ENCODE peak calls at places on chromosomes 4 and X, in nine cellular contexts. One of them, this sample, is unnamed.

GRCh38 chr4:7214359-7214758 is 22.0 kb downstream of the SORCS2 start:
- DNase-seq in endothelial cell of umbilical vein: no peak
- DNase-seq in ovary: no peak
- DNase-seq in H1: no peak
- DNase-seq in Peyer's patch: no peak
- DNase-seq in NB4: no peak
- DNase-seq in right lobe of liver: no peak
- DNase-seq in sigmoid colon: no peak
- DNase-seq in uterus: no peak
- DNase-seq in this sample: no peak

GRCh38 chrX:119237526-119238035 is 1.5 kb downstream of the PGRMC1 start:
- DNase-seq in ovary: no peak
- DNase-seq in H1: no peak
- DNase-seq in Peyer's patch: no peak
- DNase-seq in right lobe of liver: no peak
- DNase-seq in sigmoid colon: no peak
- DNase-seq in endothelial cell of umbilical vein: no peak
- DNase-seq in uterus: no peak
- DNase-seq in NB4: no peak
- DNase-seq in this sample: no peak

GRCh38 chr4:177251237-177251636 is 58.4 kb upstream of the NEIL3 start:
- DNase-seq in Peyer's patch: no peak
- DNase-seq in right lobe of liver: no peak
- DNase-seq in endothelial cell of umbilical vein: no peak
- DNase-seq in uterus: no peak
- DNase-seq in NB4: peak
- DNase-seq in sigmoid colon: no peak
- DNase-seq in H1: no peak
- DNase-seq in ovary: no peak
- DNase-seq in this sample: no peak

GRCh38 chr4:6225469-6225868 is 25.1 kb upstream of the JAKMIP1 start:
- DNase-seq in endothelial cell of umbilical vein: peak
- DNase-seq in right lobe of liver: peak
- DNase-seq in NB4: peak
- DNase-seq in sigmoid colon: peak
- DNase-seq in H1: peak
- DNase-seq in ovary: no peak
- DNase-seq in uterus: no peak
- DNase-seq in Peyer's patch: no peak
- DNase-seq in this sample: peak

GRCh38 chr4:8260656-8261111 is 8.9 kb upstream of the HTRA3 start:
- DNase-seq in uterus: peak
- DNase-seq in right lobe of liver: no peak
- DNase-seq in Peyer's patch: no peak
- DNase-seq in H1: no peak
- DNase-seq in sigmoid colon: peak
- DNase-seq in endothelial cell of umbilical vein: peak
- DNase-seq in NB4: no peak
- DNase-seq in ovary: peak
- DNase-seq in this sample: no peak

GRCh38 chr4:14111730-14112171 is 484.2 kb upstream of the BOD1L1 start:
- DNase-seq in NB4: peak
- DNase-seq in endothelial cell of umbilical vein: no peak
- DNase-seq in ovary: no peak
- DNase-seq in uterus: no peak
- DNase-seq in sigmoid colon: no peak
- DNase-seq in H1: no peak
- DNase-seq in right lobe of liver: no peak
- DNase-seq in Peyer's patch: no peak
- DNase-seq in this sample: no peak

GRCh38 chrX:141632124-141632523 is 42.6 kb downstream of the SPANXA2 start:
- DNase-seq in sigmoid colon: no peak
- DNase-seq in H1: no peak
- DNase-seq in NB4: no peak
- DNase-seq in right lobe of liver: no peak
- DNase-seq in uterus: no peak
- DNase-seq in ovary: no peak
- DNase-seq in Peyer's patch: no peak
- DNase-seq in endothelial cell of umbilical vein: no peak
- DNase-seq in this sample: no peak

GRCh38 chr4:159016527-159017137 is 86.2 kb upstream of the RAPGEF2 start:
- DNase-seq in endothelial cell of umbilical vein: no peak
- DNase-seq in NB4: no peak
- DNase-seq in sigmoid colon: no peak
- DNase-seq in right lobe of liver: peak
- DNase-seq in ovary: peak
- DNase-seq in H1: peak
- DNase-seq in uterus: no peak
- DNase-seq in Peyer's patch: no peak
- DNase-seq in this sample: no peak

GRCh38 chr4:81965911-81966310 is 407.9 kb downstream of the HNRNPD start:
- DNase-seq in uterus: no peak
- DNase-seq in NB4: no peak
- DNase-seq in ovary: no peak
- DNase-seq in right lobe of liver: no peak
- DNase-seq in Peyer's patch: no peak
- DNase-seq in H1: no peak
- DNase-seq in endothelial cell of umbilical vein: no peak
- DNase-seq in sigmoid colon: no peak
- DNase-seq in this sample: no peak

DNA sequence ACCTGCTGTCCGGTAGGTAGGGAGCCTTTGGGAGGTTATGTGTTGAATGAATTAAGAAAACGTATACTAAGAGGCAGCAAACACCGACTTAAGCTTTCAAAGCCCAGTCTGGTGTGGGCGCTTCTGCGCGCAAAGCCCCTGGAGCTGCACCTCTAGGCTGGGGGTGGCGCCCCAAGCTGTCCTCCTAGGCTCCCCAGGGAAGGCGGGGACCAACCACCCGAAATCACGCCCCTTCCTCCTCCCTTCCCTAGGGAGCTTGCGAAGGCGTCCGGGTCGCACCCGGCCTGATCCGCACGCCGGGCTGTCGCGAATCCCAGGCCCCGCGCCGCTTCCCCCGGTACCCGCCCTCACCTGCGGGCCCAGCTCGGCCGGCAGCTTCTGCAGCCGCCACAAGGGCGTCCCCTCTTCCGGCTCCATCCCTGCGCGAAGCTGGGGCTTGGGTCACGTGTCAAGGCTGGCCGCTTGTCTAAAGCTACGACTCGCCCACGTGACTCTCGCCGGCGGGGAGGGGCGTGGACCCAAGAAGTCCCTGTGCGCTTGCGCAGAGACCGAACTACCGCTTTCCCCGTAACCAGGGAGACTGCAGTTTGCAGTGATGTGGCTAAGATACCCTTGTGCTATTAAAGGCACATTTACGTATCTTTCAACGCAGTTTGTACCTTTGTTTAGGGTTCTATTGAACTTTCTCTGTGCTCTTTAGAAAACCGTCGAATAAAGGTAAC is at the start of gene COMMD8:
- DNase-seq in right lobe of liver: peak
- DNase-seq in endothelial cell of umbilical vein: peak
- DNase-seq in sigmoid colon: peak
- DNase-seq in uterus: peak
- DNase-seq in NB4: peak
- DNase-seq in ovary: peak
- DNase-seq in Peyer's patch: peak
- DNase-seq in H1: peak
- DNase-seq in this sample: peak
- TF ChIP-seq POLR2A in right lobe of liver: peak
- TF ChIP-seq POLR2A in endothelial cell of umbilical vein: peak
- TF ChIP-seq POLR2A in sigmoid colon: peak
- TF ChIP-seq POLR2A in uterus: peak
- TF ChIP-seq POLR2A in NB4: peak
- TF ChIP-seq POLR2A in ovary: peak
- TF ChIP-seq POLR2A in Peyer's patch: peak
- TF ChIP-seq POLR2A in H1: no peak
- TF ChIP-seq POLR2A in this sample: peak

GRCh38 chrX:130902783-130903613 is at the start of gene ENOX2:
- DNase-seq in H1: peak
- DNase-seq in right lobe of liver: peak
- DNase-seq in Peyer's patch: peak
- DNase-seq in sigmoid colon: peak
- DNase-seq in ovary: peak
- DNase-seq in NB4: peak
- DNase-seq in uterus: peak
- DNase-seq in endothelial cell of umbilical vein: peak
- DNase-seq in this sample: peak
- TF ChIP-seq POLR2A in H1: peak
- TF ChIP-seq POLR2A in right lobe of liver: peak
- TF ChIP-seq POLR2A in Peyer's patch: peak
- TF ChIP-seq POLR2A in sigmoid colon: peak
- TF ChIP-seq POLR2A in ovary: peak
- TF ChIP-seq POLR2A in NB4: peak
- TF ChIP-seq POLR2A in uterus: peak
- TF ChIP-seq POLR2A in endothelial cell of umbilical vein: peak
- TF ChIP-seq POLR2A in this sample: no peak

GRCh38 chr4:145484240-145484846 is 2.7 kb downstream of the SMAD1 start:
- DNase-seq in NB4: no peak
- DNase-seq in H1: no peak
- DNase-seq in Peyer's patch: no peak
- DNase-seq in sigmoid colon: no peak
- DNase-seq in uterus: no peak
- DNase-seq in ovary: no peak
- DNase-seq in right lobe of liver: no peak
- DNase-seq in endothelial cell of umbilical vein: peak
- DNase-seq in this sample: no peak

GRCh38 chr4:145480257-145480656 is 1.4 kb upstream of the SMAD1 start:
- DNase-seq in Peyer's patch: no peak
- DNase-seq in uterus: no peak
- DNase-seq in endothelial cell of umbilical vein: no peak
- DNase-seq in sigmoid colon: no peak
- DNase-seq in right lobe of liver: no peak
- DNase-seq in NB4: peak
- DNase-seq in ovary: no peak
- DNase-seq in H1: no peak
- DNase-seq in this sample: no peak

GRCh38 chr4:145481942-145482208 is 222 bp downstream of the SMAD1 start:
- DNase-seq in ovary: no peak
- DNase-seq in endothelial cell of umbilical vein: no peak
- DNase-seq in NB4: no peak
- DNase-seq in sigmoid colon: no peak
- DNase-seq in H1: no peak
- DNase-seq in Peyer's patch: no peak
- DNase-seq in uterus: no peak
- DNase-seq in right lobe of liver: no peak
- DNase-seq in this sample: no peak

GRCh38 chr4:145481164-145481941 is at the start of gene SMAD1:
- DNase-seq in right lobe of liver: peak
- DNase-seq in uterus: peak
- DNase-seq in Peyer's patch: peak
- DNase-seq in H1: peak
- DNase-seq in ovary: peak
- DNase-seq in sigmoid colon: peak
- DNase-seq in endothelial cell of umbilical vein: peak
- DNase-seq in NB4: no peak
- DNase-seq in this sample: peak

GRCh38 chr4:145482209-145483021 is 762 bp downstream of the SMAD1 start:
- DNase-seq in uterus: peak
- DNase-seq in NB4: peak
- DNase-seq in Peyer's patch: no peak
- DNase-seq in sigmoid colon: peak
- DNase-seq in H1: peak
- DNase-seq in endothelial cell of umbilical vein: peak
- DNase-seq in right lobe of liver: peak
- DNase-seq in ovary: peak
- DNase-seq in this sample: peak
- TF ChIP-seq POLR2A in uterus: no peak
- TF ChIP-seq POLR2A in NB4: no peak
- TF ChIP-seq POLR2A in Peyer's patch: no peak
- TF ChIP-seq POLR2A in sigmoid colon: no peak
- TF ChIP-seq POLR2A in H1: peak
- TF ChIP-seq POLR2A in endothelial cell of umbilical vein: peak
- TF ChIP-seq POLR2A in right lobe of liver: peak
- TF ChIP-seq POLR2A in ovary: peak
- TF ChIP-seq POLR2A in this sample: no peak

GRCh38 chr4:188433916-188434315 is 294.7 kb downstream of the TRIML1 start:
- DNase-seq in uterus: no peak
- DNase-seq in Peyer's patch: no peak
- DNase-seq in endothelial cell of umbilical vein: no peak
- DNase-seq in H1: no peak
- DNase-seq in NB4: no peak
- DNase-seq in sigmoid colon: no peak
- DNase-seq in ovary: no peak
- DNase-seq in right lobe of liver: no peak
- DNase-seq in this sample: no peak

GRCh38 chr4:188432328-188432727 is 293.1 kb downstream of the TRIML1 start:
- DNase-seq in endothelial cell of umbilical vein: no peak
- DNase-seq in uterus: no peak
- DNase-seq in sigmoid colon: no peak
- DNase-seq in Peyer's patch: no peak
- DNase-seq in NB4: no peak
- DNase-seq in right lobe of liver: no peak
- DNase-seq in H1: no peak
- DNase-seq in ovary: no peak
- DNase-seq in this sample: no peak

GRCh38 chr4:188429965-188430364 is 290.7 kb downstream of the TRIML1 start:
- DNase-seq in endothelial cell of umbilical vein: no peak
- DNase-seq in H1: no peak
- DNase-seq in sigmoid colon: no peak
- DNase-seq in NB4: no peak
- DNase-seq in Peyer's patch: no peak
- DNase-seq in ovary: no peak
- DNase-seq in right lobe of liver: no peak
- DNase-seq in uterus: no peak
- DNase-seq in this sample: no peak

GRCh38 chr4:188430384-188430783 is 291.1 kb downstream of the TRIML1 start:
- DNase-seq in uterus: no peak
- DNase-seq in right lobe of liver: no peak
- DNase-seq in Peyer's patch: no peak
- DNase-seq in NB4: no peak
- DNase-seq in H1: no peak
- DNase-seq in endothelial cell of umbilical vein: no peak
- DNase-seq in sigmoid colon: no peak
- DNase-seq in ovary: no peak
- DNase-seq in this sample: no peak

DNA sequence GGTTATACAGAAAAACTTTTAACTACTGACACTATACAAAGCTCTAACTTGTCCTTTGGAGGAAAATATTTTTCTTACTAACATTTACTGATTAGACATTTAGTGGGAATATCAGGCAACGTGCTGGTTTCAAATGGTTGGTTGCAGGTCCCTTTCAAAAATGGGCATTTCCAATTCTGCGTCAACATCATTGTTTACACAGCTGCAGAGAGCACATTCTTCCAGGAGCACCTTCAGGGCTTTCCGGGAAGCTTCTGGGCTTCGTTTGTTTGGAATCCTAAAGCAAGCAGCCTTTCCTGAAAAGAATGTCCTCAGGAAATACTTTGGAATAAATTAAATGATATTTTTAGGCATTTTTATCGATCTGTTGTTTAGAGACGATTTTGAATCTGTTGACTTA is 289.7 kb downstream of the TRIML1 start:
- DNase-seq in NB4: no peak
- DNase-seq in Peyer's patch: no peak
- DNase-seq in uterus: no peak
- DNase-seq in right lobe of liver: no peak
- DNase-seq in H1: no peak
- DNase-seq in ovary: no peak
- DNase-seq in endothelial cell of umbilical vein: no peak
- DNase-seq in sigmoid colon: no peak
- DNase-seq in this sample: no peak
- TF ChIP-seq POLR2A in NB4: no peak
- TF ChIP-seq POLR2A in Peyer's patch: no peak
- TF ChIP-seq POLR2A in uterus: no peak
- TF ChIP-seq POLR2A in right lobe of liver: no peak
- TF ChIP-seq POLR2A in H1: no peak
- TF ChIP-seq POLR2A in ovary: no peak
- TF ChIP-seq POLR2A in endothelial cell of umbilical vein: no peak
- TF ChIP-seq POLR2A in sigmoid colon: no peak
- TF ChIP-seq POLR2A in this sample: no peak

This sample was measured in H54.